ENCODE peak calls at places on chromosome X, in five cellular contexts. Y, Z, L, B and N are unnamed samples.

GRCh38 chrX:109440475-109440874 is 41.4 kb downstream of the GUCY2F start:
- DNase-seq in Y (no peak), Z (no peak), L (no peak), B (no peak), N (no peak)

GRCh38 chrX:37776283-37776986 is 3.4 kb upstream of the CYBB start:
- DNase-seq in Y (no peak), Z (no peak), L (no peak), B (no peak), N (no peak)

GRCh38 chrX:54045563-54046228 is 1.4 kb upstream of the PHF8 start:
- DNase-seq in Y (no peak), Z (no peak), L (no peak), B (no peak), N (no peak)

GRCh38 chrX:133638285-133638684 is 223.0 kb upstream of the GPC4 start:
- DNase-seq in Y (no peak), Z (no peak), L (no peak), B (no peak), N (no peak)

GRCh38 chrX:150410513-150410912 is 47.4 kb downstream of the MAMLD1 start:
- DNase-seq in Y (no peak), Z (no peak), L (no peak), B (no peak), N (no peak)

GRCh38 chrX:20455001-20455400 is 188.3 kb upstream of the RPS6KA3 start:
- DNase-seq in Y (no peak), Z (no peak), L (no peak), B (no peak), N (no peak)

GRCh38 chrX:155065035-155065734 is 5.8 kb downstream of the CMC4 start:
- DNase-seq in Y (no peak), Z (no peak), L (no peak), B (no peak), N (no peak)

GRCh38 chrX:18654873-18655836 is 16.8 kb downstream of the RS1 start:
- DNase-seq in Y (no peak), Z (no peak), L (no peak), B (no peak), N (no peak)

GRCh38 chrX:15310117-15310516 is 5.3 kb downstream of the ASB11 start:
- DNase-seq in Y (no peak), Z (no peak), L (peak), B (no peak), N (no peak)